ENCODE peak calls at places on chromosomes 6 and 20, in six cellular contexts. K is AG09309, H is tibial nerve, G is LNCaP clone FGC, W is BE2C, U is fibroblast of the aortic adventitia. Y is an unnamed sample.

GRCh38 chr6:119628691-119629621 is 279.4 kb upstream of the MAN1A1 start:
- DNase-seq in W (no peak), K (no peak), H (no peak), U (peak), G (peak), Y (no peak)

GRCh38 chr6:1082040-1082935 is 229.6 kb upstream of the FOXQ1 start:
- DNase-seq in W (no peak), G (no peak), K (peak), U (peak), H (no peak), Y (no peak)

GRCh38 chr6:41668968-41669367 is 30.7 kb downstream of the MDFI start:
- DNase-seq in K (no peak), W (no peak), U (no peak), H (no peak), G (no peak), Y (no peak)

GRCh38 chr6:9456241-9456658 is 958.6 kb downstream of the TFAP2A start:
- DNase-seq in K (no peak), U (no peak), H (no peak), W (no peak), G (no peak), Y (no peak)

GRCh38 chr6:108127826-108128225 is 38.0 kb upstream of the NR2E1 start:
- DNase-seq in G (peak), H (no peak), K (no peak), W (no peak), U (no peak), Y (no peak)

GRCh38 chr20:36377348-36378326 is 71.5 kb downstream of the DLGAP4 start:
- DNase-seq in K (no peak), G (no peak), H (no peak), W (no peak), U (no peak), Y (no peak)

GRCh38 chr6:131058236-131058635 is 4.8 kb downstream of the EPB41L2 start:
- DNase-seq in W (no peak), U (peak), G (no peak), H (no peak), K (no peak), Y (peak)

GRCh38 chr20:16607364-16608264 is 34.4 kb upstream of the KIF16B start:
- DNase-seq in U (no peak), G (no peak), H (no peak), K (no peak), W (no peak), Y (no peak)

GRCh38 chr20:48921883-48922867 is 664 bp downstream of the ARFGEF2 start:
- DNase-seq in G (no peak), U (no peak), K (no peak), H (peak), W (no peak), Y (peak)

GRCh38 chr20:53656653-53657288 is 63.1 kb upstream of the ZNF217 start:
- DNase-seq in W (no peak), G (no peak), H (no peak), U (peak), K (peak), Y (peak)

GRCh38 chr20:3354247-3354646 is 53.2 kb downstream of the DNAAF9 start:
- DNase-seq in W (no peak), G (no peak), H (no peak), U (no peak), K (no peak), Y (no peak)

GRCh38 chr20:53142225-53142624 is 170.1 kb downstream of the TSHZ2 start:
- DNase-seq in W (peak), H (no peak), U (no peak), G (no peak), K (no peak), Y (no peak)

GRCh38 chr20:63431944-63432343 is 40.5 kb downstream of the KCNQ2 start:
- DNase-seq in G (no peak), U (no peak), W (peak), H (no peak), K (no peak), Y (no peak)

GRCh38 chr6:46130665-46131064 is 876 bp downstream of the ENPP4 start:
- DNase-seq in H (peak), G (no peak), W (no peak), K (no peak), U (peak), Y (no peak)

GRCh38 chr20:48143435-48144081 is 358.3 kb upstream of the SULF2 start:
- DNase-seq in W (no peak), H (no peak), U (peak), K (no peak), G (no peak), Y (no peak)

GRCh38 chr6:3285732-3286131 is 27.0 kb downstream of the PSMG4 start:
- DNase-seq in U (no peak), H (no peak), W (no peak), G (no peak), K (no peak), Y (no peak)

GRCh38 chr20:21175433-21175832 is 49.6 kb downstream of the KIZ start:
- DNase-seq in W (no peak), K (no peak), U (no peak), G (no peak), H (no peak), Y (no peak)

GRCh38 chr20:1186367-1186991 is 1.7 kb upstream of the TMEM74B start:
- DNase-seq in W (no peak), G (no peak), K (no peak), U (no peak), H (no peak), Y (no peak)

GRCh38 chr6:27260836-27261375 is 13.4 kb downstream of the PRSS16 start:
- DNase-seq in G (no peak), W (no peak), K (no peak), H (no peak), U (no peak), Y (no peak)
- H3K4me3 ChIP-seq in G (no peak), W (no peak), K (no peak), H (no peak), U (no peak), Y (peak)

GRCh38 chr6:30907758-30908591 is at the start of gene GTF2H4:
- DNase-seq in G (peak), W (peak), H (peak), K (peak), U (peak), Y (peak)
- TF ChIP-seq CTCF in G (no peak), W (no peak), H (no peak), K (no peak), U (no peak), Y (no peak)

DNA sequence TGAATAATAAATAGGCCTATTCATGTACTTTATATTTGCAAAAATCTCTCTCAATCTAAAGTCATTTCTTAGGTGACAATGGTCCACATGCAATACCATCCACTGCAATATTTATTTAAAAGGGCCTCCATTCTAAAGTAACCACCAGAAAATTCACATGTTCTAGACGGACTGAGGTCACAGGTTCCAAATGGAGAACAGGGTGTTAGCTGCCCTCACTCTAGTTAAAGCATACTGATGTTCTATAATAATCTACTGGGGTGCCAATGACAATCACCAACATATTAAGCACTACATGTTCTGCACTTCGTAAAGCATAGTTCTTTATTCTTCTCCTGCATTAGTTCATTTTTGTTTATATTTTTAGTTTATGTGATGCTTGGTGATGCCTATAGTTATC is 1.2 kb downstream of the HBS1L start:
- DNase-seq in K (no peak), H (no peak), G (no peak), W (no peak), U (no peak), Y (no peak)
- H3K4me3 ChIP-seq in K (peak), H (peak), G (peak), W (peak), U (peak), Y (peak)

GRCh38 chr20:38032585-38033329 is 499 bp downstream of the TTI1 start:
- DNase-seq in G (no peak), W (no peak), K (no peak), H (no peak), U (no peak), Y (no peak)

GRCh38 chr20:38034961-38035360 is 1.4 kb downstream of the RPRD1B start:
- DNase-seq in G (no peak), K (no peak), U (no peak), W (no peak), H (no peak), Y (no peak)

GRCh38 chr20:38031957-38032356 is 1.3 kb downstream of the TTI1 start:
- DNase-seq in K (no peak), U (no peak), H (no peak), W (no peak), G (no peak), Y (no peak)

GRCh38 chr20:38034108-38034649 is 633 bp downstream of the RPRD1B start:
- DNase-seq in K (no peak), H (no peak), G (no peak), W (no peak), U (no peak), Y (no peak)

GRCh38 chr20:38033330-38034107 is at the start of the genes RPRD1B and TTI1:
- DNase-seq in U (peak), H (peak), W (peak), K (peak), G (peak), Y (peak)
- TF ChIP-seq CTCF in U (no peak), H (no peak), W (no peak), K (no peak), G (no peak), Y (no peak)

DNA sequence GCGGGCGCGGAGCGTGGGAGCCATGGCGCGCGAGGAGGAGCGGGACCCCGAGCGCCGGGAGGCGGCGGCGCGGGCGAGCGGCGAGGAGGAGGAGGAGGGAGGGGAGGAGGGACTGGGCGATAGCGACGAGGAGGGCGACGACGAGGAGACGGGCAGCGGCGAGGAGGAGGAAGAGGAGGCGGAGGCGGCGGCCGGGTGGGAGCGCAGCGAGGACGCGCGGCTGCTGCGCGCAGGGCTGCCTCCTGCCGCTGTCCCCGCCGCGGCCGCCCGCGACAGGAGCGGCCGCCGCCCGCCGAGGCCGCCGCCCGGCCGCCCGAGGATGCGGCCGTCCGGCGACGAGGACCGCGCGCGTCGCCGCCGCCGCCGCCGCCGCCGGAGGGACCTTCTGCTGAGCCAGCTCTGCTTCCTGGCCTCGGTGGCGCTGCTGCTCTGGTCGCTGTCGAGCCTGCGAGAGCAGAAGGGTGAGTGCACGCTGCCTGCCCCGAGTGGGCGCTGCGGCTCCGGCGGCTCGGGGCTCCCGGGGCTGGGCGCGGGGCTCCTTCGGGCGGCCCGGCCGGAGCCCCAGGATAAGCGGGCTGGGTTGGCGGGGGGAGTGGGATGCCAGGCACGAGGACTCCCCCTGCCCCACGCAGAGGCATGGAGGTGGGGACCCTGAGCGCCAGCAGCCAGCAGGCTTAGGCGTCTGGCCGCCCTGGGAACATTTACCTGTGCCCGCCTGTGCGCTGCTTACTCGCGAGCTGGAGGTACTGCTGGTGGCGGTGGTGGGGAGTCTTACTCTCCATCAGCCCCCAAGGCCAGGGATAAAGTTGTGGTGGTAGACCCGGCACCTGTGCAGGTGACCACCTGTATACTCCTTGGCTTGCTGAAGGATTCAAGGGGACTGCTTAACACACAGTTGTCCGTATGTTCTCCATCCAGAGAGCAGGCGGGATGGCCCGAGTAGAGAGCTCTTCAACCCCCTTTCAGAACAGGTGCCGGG is at the start of gene SLC24A3:
- DNase-seq in U (no peak), G (no peak), H (no peak), W (peak), K (no peak), Y (peak)
- H3K4me3 ChIP-seq in U (peak), G (peak), H (peak), W (no peak), K (peak), Y (peak)

GRCh38 chr6:139124887-139125672 is 9.8 kb upstream of the HECA start:
- DNase-seq in U (peak), G (no peak), K (no peak), H (peak), W (peak), Y (peak)
- TF ChIP-seq CTCF in U (peak), G (peak), K (peak), H (no peak), W (peak), Y (peak)

Y was measured in astrocyte of the spinal cord.